ENCODE peak calls at places on chromosomes 5 and 9, in seven cellular contexts. Z is Panc1, H is K562, C is HepG2, B is GM12878, M is H1, N is SK-N-SH. P is an unnamed sample.

GRCh38 chr5:171307843-171308452 is 1.1 kb upstream of the TLX3 start:
- DNase-seq in Z (no peak), B (no peak), H (no peak), M (no peak), C (no peak), N (no peak), P (no peak)

GRCh38 chr5:156753846-156754245 is 96.2 kb upstream of the PPP1R2B start:
- DNase-seq in C (no peak), Z (no peak), H (no peak), M (no peak), N (no peak), B (no peak), P (no peak)

GRCh38 chr9:35951736-35952135 is 6.2 kb downstream of the OR2S2 start:
- DNase-seq in Z (no peak), N (no peak), C (no peak), M (no peak), B (no peak), H (no peak), P (no peak)

GRCh38 chr5:76831108-76831447 is 12.2 kb downstream of the F2RL1 start:
- DNase-seq in H (no peak), Z (no peak), C (no peak), B (peak), N (no peak), M (no peak), P (no peak)

GRCh38 chr5:149917073-149917676 is 27.4 kb downstream of the PDE6A start:
- DNase-seq in B (no peak), C (no peak), M (no peak), H (no peak), Z (no peak), N (no peak), P (no peak)

GRCh38 chr5:143166080-143166479 is 237.4 kb downstream of the NR3C1 start:
- DNase-seq in H (no peak), C (no peak), M (no peak), Z (no peak), B (no peak), N (no peak), P (no peak)

GRCh38 chr5:137374110-137374853 is 124.8 kb downstream of the SPOCK1 start:
- DNase-seq in N (peak), H (no peak), C (no peak), M (no peak), B (no peak), Z (no peak), P (no peak)

GRCh38 chr9:123425261-123425821 is 69.3 kb downstream of the CRB2 start:
- DNase-seq in B (no peak), M (no peak), Z (no peak), H (no peak), C (no peak), N (no peak), P (no peak)

GRCh38 chr5:68290260-68290674 is 74.7 kb downstream of the PIK3R1 start:
- DNase-seq in H (peak), C (no peak), N (peak), B (no peak), M (no peak), Z (no peak), P (no peak)

GRCh38 chr5:15968994-15969393 is 210.6 kb downstream of the MARCHF11 start:
- DNase-seq in B (no peak), H (no peak), M (no peak), Z (no peak), C (no peak), N (no peak), P (no peak)

GRCh38 chr9:79896390-79896789 is 324.6 kb downstream of the TLE4 start:
- DNase-seq in C (no peak), B (no peak), H (no peak), M (no peak), N (no peak), Z (no peak), P (no peak)

GRCh38 chr5:96537386-96537785 is 104.3 kb upstream of the PCSK1 start:
- DNase-seq in C (no peak), Z (no peak), B (no peak), N (no peak), M (no peak), H (no peak), P (no peak)

GRCh38 chr9:103355000-103355399 is 359.9 kb downstream of the CYLC2 start:
- DNase-seq in N (no peak), C (no peak), B (no peak), Z (no peak), M (no peak), H (no peak), P (no peak)

GRCh38 chr9:19020886-19021285 is 12.1 kb downstream of the SAXO1 start:
- DNase-seq in H (no peak), Z (no peak), N (no peak), B (no peak), C (no peak), M (no peak), P (no peak)

GRCh38 chr5:74516217-74516636 is 124.3 kb downstream of the ENC1 start:
- DNase-seq in H (no peak), M (peak), C (peak), B (no peak), Z (no peak), N (no peak), P (no peak)

GRCh38 chr5:134138416-134139376 is 24.2 kb downstream of the TCF7 start:
- DNase-seq in C (no peak), M (no peak), N (no peak), H (no peak), Z (no peak), B (peak), P (no peak)

GRCh38 chr9:91119147-91119546 is 242.6 kb downstream of the AUH start:
- DNase-seq in H (no peak), M (no peak), C (no peak), B (no peak), Z (no peak), N (no peak), P (no peak)

GRCh38 chr9:107425110-107426025 is 64.2 kb downstream of the KLF4 start:
- DNase-seq in Z (peak), C (peak), N (peak), M (peak), H (peak), B (no peak), P (peak)

GRCh38 chr5:172123269-172123692 is 64.7 kb downstream of the STK10 start:
- DNase-seq in M (no peak), H (no peak), C (peak), N (peak), B (no peak), Z (no peak), P (no peak)

GRCh38 chr5:79491690-79492317 is 22.1 kb downstream of the HOMER1 start:
- DNase-seq in C (no peak), M (no peak), B (no peak), Z (no peak), N (no peak), H (no peak), P (no peak)

GRCh38 chr9:87585456-87585855 is 87.8 kb downstream of the DAPK1 start:
- DNase-seq in Z (no peak), B (no peak), N (no peak), C (no peak), M (no peak), H (no peak), P (no peak)

GRCh38 chr9:85600675-85601263 is 141.0 kb downstream of the AGTPBP1 start:
- DNase-seq in C (no peak), B (no peak), Z (no peak), H (no peak), M (peak), N (peak), P (no peak)

GRCh38 chr5:4906821-4907220 is 233.3 kb upstream of the ADAMTS16 start:
- DNase-seq in N (no peak), C (no peak), B (no peak), M (no peak), Z (no peak), H (no peak), P (no peak)

GRCh38 chr5:153824909-153825308 is 213.8 kb downstream of the FAM114A2 start:
- DNase-seq in C (no peak), M (peak), Z (no peak), B (no peak), N (no peak), H (no peak), P (no peak)

GRCh38 chr9:112338561-112338960 is 5.1 kb upstream of the PTBP3 start:
- DNase-seq in Z (no peak), B (no peak), H (no peak), M (no peak), N (no peak), C (no peak), P (peak)

GRCh38 chr5:36741138-36741537 is 134.7 kb downstream of the SLC1A3 start:
- DNase-seq in C (no peak), M (no peak), Z (no peak), H (no peak), B (no peak), N (no peak), P (no peak)

GRCh38 chr5:181170996-181171395 is 23.6 kb downstream of the OR2V2 start:
- DNase-seq in M (no peak), B (no peak), H (no peak), C (no peak), Z (no peak), N (no peak), P (no peak)

GRCh38 chr5:110588241-110588962 is 138.1 kb downstream of the TMEM232 start:
- DNase-seq in C (no peak), N (no peak), M (no peak), B (no peak), Z (no peak), H (no peak), P (no peak)

GRCh38 chr5:110594866-110595265 is 131.6 kb downstream of the TMEM232 start:
- DNase-seq in C (no peak), N (no peak), B (no peak), H (no peak), Z (no peak), M (no peak), P (no peak)

GRCh38 chr5:110590187-110590586 is 136.3 kb downstream of the TMEM232 start:
- DNase-seq in B (no peak), Z (peak), N (no peak), M (no peak), C (peak), H (no peak), P (peak)
- TF ChIP-seq SIN3A in B (no peak), Z (no peak), N (no peak), M (no peak), C (no peak), H (no peak), P (no peak)

GRCh38 chr5:63572751-63573150 is 389.5 kb downstream of the HTR1A start:
- DNase-seq in Z (no peak), C (no peak), M (no peak), H (no peak), N (no peak), B (no peak), P (no peak)

GRCh38 chr5:63570752-63571151 is 391.5 kb downstream of the HTR1A start:
- DNase-seq in M (no peak), N (peak), H (no peak), C (no peak), B (no peak), Z (no peak), P (no peak)

GRCh38 chr5:63573402-63573801 is 388.8 kb downstream of the HTR1A start:
- DNase-seq in M (no peak), B (no peak), N (no peak), Z (no peak), C (no peak), H (no peak), P (no peak)
- TF ChIP-seq SIN3A in M (no peak), B (no peak), N (no peak), Z (no peak), C (no peak), H (no peak), P (no peak)

GRCh38 chr9:5438301-5439162 is 807 bp upstream of the PLGRKT start:
- DNase-seq in M (no peak), C (no peak), Z (no peak), B (peak), H (no peak), N (no peak), P (no peak)
- TF ChIP-seq SIN3A in M (no peak), C (no peak), Z (no peak), B (peak), H (no peak), N (no peak), P (no peak)

DNA sequence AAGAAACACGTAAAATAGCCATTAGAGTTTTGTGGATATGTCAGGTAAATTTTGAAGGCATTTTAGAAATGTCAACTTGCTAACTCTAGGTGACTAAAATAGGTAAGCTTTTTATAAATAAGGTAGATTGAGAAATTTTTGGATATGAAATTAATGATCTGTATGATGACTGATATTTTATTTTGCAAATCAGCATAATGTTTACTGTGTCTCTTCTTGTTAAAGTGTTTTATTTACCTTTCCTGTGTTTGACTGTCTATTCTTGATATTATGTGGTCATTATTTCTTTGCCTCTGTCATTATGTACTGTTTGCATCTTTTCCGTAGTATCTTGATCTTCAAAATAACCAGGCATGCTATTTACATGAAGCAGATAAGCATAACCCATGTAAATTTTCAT is 58.4 kb downstream of the ZCCHC7 start:
- DNase-seq in B (no peak), C (no peak), H (no peak), M (no peak), N (no peak), Z (no peak), P (no peak)
- TF ChIP-seq SIN3A in B (no peak), C (no peak), H (no peak), M (no peak), N (no peak), Z (no peak), P (no peak)

DNA sequence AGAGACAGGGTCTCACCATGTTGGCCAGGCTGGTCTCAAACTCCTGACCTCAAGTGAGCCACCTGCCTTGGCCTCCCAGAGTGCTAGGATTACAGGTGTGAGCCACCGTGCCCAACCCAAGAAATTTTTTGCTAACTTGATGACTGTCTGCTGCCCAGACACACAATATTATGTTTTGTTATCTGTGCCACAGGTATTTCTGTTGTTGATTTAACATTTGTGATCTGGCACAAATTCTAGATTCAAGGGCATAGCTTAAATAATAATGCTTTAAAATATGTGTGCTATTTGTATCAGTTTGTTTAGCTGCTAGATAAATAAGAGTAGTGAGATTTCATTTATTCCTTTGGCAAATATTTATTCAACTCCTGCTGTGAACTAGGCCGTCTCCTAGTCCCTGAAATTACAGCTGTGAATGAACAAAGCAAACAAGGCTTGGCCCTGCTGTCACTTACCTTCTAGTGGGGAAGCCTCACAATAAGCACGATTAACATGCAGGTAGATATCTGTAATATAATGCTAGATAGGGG is 35.3 kb downstream of the GAPVD1 start:
- DNase-seq in C (peak), B (no peak), M (no peak), H (no peak), Z (peak), N (no peak), P (no peak)
- TF ChIP-seq SIN3A in C (peak), B (no peak), M (no peak), H (no peak), Z (no peak), N (no peak), P (no peak)

GRCh38 chr9:114754574-114754973 is 51.3 kb downstream of the TNFSF15 start:
- DNase-seq in H (no peak), M (no peak), C (no peak), Z (no peak), N (no peak), B (no peak), P (no peak)
- TF ChIP-seq SIN3A in H (no peak), M (no peak), C (no peak), Z (no peak), N (no peak), B (no peak), P (no peak)